ENCODE peak calls at places on chromosomes 2 and 18, in ten cellular contexts. One of them, this sample, is unnamed. For H3K4me1, the result is how much of the 10 kb centered on the place peaks cover.

GRCh38 chr2:199985625-199986207 is 30.3 kb downstream of the MAIP1 start:
- DNase-seq in transverse colon: peak
- DNase-seq in HCT116: peak
- DNase-seq in fibroblast of lung: peak
- DNase-seq in ascending aorta: no peak
- DNase-seq in left ventricle myocardium inferior: peak
- DNase-seq in kidney: no peak
- DNase-seq in A549: peak
- DNase-seq in endodermal cell: peak
- DNase-seq in CD8-positive, alpha-beta memory T cell: peak
- DNase-seq in this sample: peak

GRCh38 chr18:42576141-42576540 is 539.3 kb downstream of the RIT2 start:
- DNase-seq in transverse colon: no peak
- DNase-seq in endodermal cell: no peak
- DNase-seq in ascending aorta: no peak
- DNase-seq in kidney: no peak
- DNase-seq in fibroblast of lung: no peak
- DNase-seq in left ventricle myocardium inferior: no peak
- DNase-seq in HCT116: no peak
- DNase-seq in A549: no peak
- DNase-seq in CD8-positive, alpha-beta memory T cell: no peak
- DNase-seq in this sample: no peak

GRCh38 chr18:64777561-64777960 is 628.7 kb upstream of the LINC00305 start:
- DNase-seq in endodermal cell: no peak
- DNase-seq in A549: no peak
- DNase-seq in transverse colon: no peak
- DNase-seq in left ventricle myocardium inferior: no peak
- DNase-seq in CD8-positive, alpha-beta memory T cell: no peak
- DNase-seq in kidney: no peak
- DNase-seq in HCT116: no peak
- DNase-seq in fibroblast of lung: no peak
- DNase-seq in ascending aorta: no peak
- DNase-seq in this sample: no peak

GRCh38 chr2:52220393-52220792 is 1188.5 kb upstream of the NRXN1 start:
- DNase-seq in HCT116: no peak
- DNase-seq in A549: no peak
- DNase-seq in CD8-positive, alpha-beta memory T cell: no peak
- DNase-seq in fibroblast of lung: no peak
- DNase-seq in transverse colon: no peak
- DNase-seq in left ventricle myocardium inferior: peak
- DNase-seq in kidney: no peak
- DNase-seq in ascending aorta: no peak
- DNase-seq in endodermal cell: no peak
- DNase-seq in this sample: no peak

GRCh38 chr18:22322251-22322691 is 95.4 kb downstream of the CTAGE1 start:
- DNase-seq in endodermal cell: no peak
- DNase-seq in kidney: no peak
- DNase-seq in A549: no peak
- DNase-seq in left ventricle myocardium inferior: peak
- DNase-seq in HCT116: no peak
- DNase-seq in CD8-positive, alpha-beta memory T cell: no peak
- DNase-seq in transverse colon: no peak
- DNase-seq in ascending aorta: no peak
- DNase-seq in fibroblast of lung: peak
- DNase-seq in this sample: no peak

GRCh38 chr2:138102664-138103063 is 138.4 kb downstream of the HNMT start:
- DNase-seq in left ventricle myocardium inferior: no peak
- DNase-seq in fibroblast of lung: no peak
- DNase-seq in HCT116: no peak
- DNase-seq in kidney: no peak
- DNase-seq in endodermal cell: no peak
- DNase-seq in A549: no peak
- DNase-seq in ascending aorta: no peak
- DNase-seq in transverse colon: no peak
- DNase-seq in CD8-positive, alpha-beta memory T cell: no peak
- DNase-seq in this sample: no peak

GRCh38 chr2:227703961-227704360 is 13.9 kb downstream of the SLC19A3 start:
- DNase-seq in ascending aorta: no peak
- DNase-seq in endodermal cell: no peak
- DNase-seq in transverse colon: no peak
- DNase-seq in HCT116: no peak
- DNase-seq in kidney: no peak
- DNase-seq in CD8-positive, alpha-beta memory T cell: no peak
- DNase-seq in fibroblast of lung: peak
- DNase-seq in A549: no peak
- DNase-seq in left ventricle myocardium inferior: no peak
- DNase-seq in this sample: no peak

GRCh38 chr18:62990653-62991052 is 275.3 kb downstream of the PHLPP1 start:
- DNase-seq in HCT116: no peak
- DNase-seq in CD8-positive, alpha-beta memory T cell: no peak
- DNase-seq in A549: no peak
- DNase-seq in left ventricle myocardium inferior: no peak
- DNase-seq in fibroblast of lung: no peak
- DNase-seq in kidney: no peak
- DNase-seq in ascending aorta: no peak
- DNase-seq in endodermal cell: no peak
- DNase-seq in transverse colon: no peak
- DNase-seq in this sample: no peak

GRCh38 chr2:119352357-119352756 is 14.3 kb downstream of the C2orf76 start:
- DNase-seq in endodermal cell: peak
- DNase-seq in A549: no peak
- DNase-seq in transverse colon: no peak
- DNase-seq in CD8-positive, alpha-beta memory T cell: no peak
- DNase-seq in HCT116: peak
- DNase-seq in kidney: no peak
- DNase-seq in ascending aorta: no peak
- DNase-seq in fibroblast of lung: no peak
- DNase-seq in left ventricle myocardium inferior: no peak
- DNase-seq in this sample: no peak

GRCh38 chr2:44424211-44424610 is 62.5 kb downstream of the CAMKMT start:
- DNase-seq in A549: no peak
- DNase-seq in fibroblast of lung: no peak
- DNase-seq in HCT116: no peak
- DNase-seq in CD8-positive, alpha-beta memory T cell: no peak
- DNase-seq in ascending aorta: no peak
- DNase-seq in transverse colon: no peak
- DNase-seq in endodermal cell: no peak
- DNase-seq in left ventricle myocardium inferior: no peak
- DNase-seq in kidney: no peak
- DNase-seq in this sample: no peak

GRCh38 chr2:168208652-168209051 is 38.7 kb downstream of the STK39 start:
- DNase-seq in kidney: no peak
- DNase-seq in HCT116: no peak
- DNase-seq in ascending aorta: no peak
- DNase-seq in fibroblast of lung: no peak
- DNase-seq in A549: no peak
- DNase-seq in left ventricle myocardium inferior: no peak
- DNase-seq in endodermal cell: no peak
- DNase-seq in CD8-positive, alpha-beta memory T cell: no peak
- DNase-seq in transverse colon: no peak
- DNase-seq in this sample: no peak

GRCh38 chr2:168201211-168201610 is 46.2 kb downstream of the STK39 start:
- DNase-seq in A549: no peak
- DNase-seq in CD8-positive, alpha-beta memory T cell: no peak
- DNase-seq in kidney: no peak
- DNase-seq in HCT116: no peak
- DNase-seq in ascending aorta: no peak
- DNase-seq in endodermal cell: no peak
- DNase-seq in fibroblast of lung: no peak
- DNase-seq in transverse colon: no peak
- DNase-seq in left ventricle myocardium inferior: no peak
- DNase-seq in this sample: no peak

GRCh38 chr2:168207861-168208260 is 39.5 kb downstream of the STK39 start:
- DNase-seq in A549: no peak
- DNase-seq in kidney: no peak
- DNase-seq in endodermal cell: no peak
- DNase-seq in fibroblast of lung: no peak
- DNase-seq in CD8-positive, alpha-beta memory T cell: no peak
- DNase-seq in left ventricle myocardium inferior: no peak
- DNase-seq in HCT116: no peak
- DNase-seq in transverse colon: no peak
- DNase-seq in ascending aorta: no peak
- DNase-seq in this sample: no peak

GRCh38 chr2:168201722-168202121 is 45.7 kb downstream of the STK39 start:
- DNase-seq in transverse colon: no peak
- DNase-seq in ascending aorta: no peak
- DNase-seq in CD8-positive, alpha-beta memory T cell: no peak
- DNase-seq in endodermal cell: no peak
- DNase-seq in fibroblast of lung: no peak
- DNase-seq in A549: no peak
- DNase-seq in left ventricle myocardium inferior: no peak
- DNase-seq in HCT116: no peak
- DNase-seq in kidney: no peak
- DNase-seq in this sample: no peak

DNA sequence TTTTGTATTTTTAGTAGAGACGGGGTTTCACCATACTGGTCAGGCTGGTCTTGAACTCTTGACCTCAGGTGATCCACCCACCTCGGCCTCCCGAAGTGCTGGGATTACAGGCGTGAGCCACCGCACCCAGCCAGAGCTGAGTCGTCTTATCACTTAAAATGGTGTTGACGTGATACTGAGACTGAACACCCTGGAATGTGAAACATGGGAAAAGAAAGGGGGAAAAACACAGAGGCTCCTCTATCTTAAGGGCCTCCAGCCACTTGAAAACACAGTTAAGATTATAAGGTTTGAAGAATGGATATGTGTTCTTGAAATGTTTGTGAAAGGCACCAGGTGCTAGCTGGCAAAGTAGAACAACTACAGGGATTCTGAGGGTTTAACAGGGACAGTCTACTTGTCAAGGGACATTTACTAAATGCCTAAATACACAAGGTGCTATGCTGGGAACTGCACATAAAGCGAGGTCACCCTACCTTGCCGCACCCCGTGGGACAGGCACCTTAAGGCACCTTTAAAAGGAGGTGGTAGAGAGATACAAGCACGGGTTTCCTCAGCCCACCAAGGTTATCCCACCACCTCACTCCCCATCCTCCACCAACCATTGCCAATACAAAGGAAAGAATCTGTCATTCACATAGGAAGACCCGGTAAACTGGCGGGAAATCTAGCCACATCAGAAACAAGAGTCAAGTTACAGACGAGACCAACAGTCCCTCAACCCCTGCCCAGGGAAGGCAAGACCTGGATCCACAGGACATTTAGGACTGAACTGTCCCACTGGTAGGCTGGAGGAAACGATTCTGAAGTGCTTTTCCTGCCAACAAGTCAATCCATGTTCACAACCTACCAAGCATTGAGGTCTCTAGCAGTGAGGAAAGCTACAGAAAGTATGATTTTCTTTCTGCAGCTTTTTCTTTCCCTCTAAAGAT is 43.4 kb downstream of the STK39 start:
- DNase-seq in kidney: no peak
- DNase-seq in HCT116: no peak
- DNase-seq in A549: no peak
- DNase-seq in transverse colon: no peak
- DNase-seq in ascending aorta: no peak
- DNase-seq in endodermal cell: peak
- DNase-seq in CD8-positive, alpha-beta memory T cell: no peak
- DNase-seq in left ventricle myocardium inferior: no peak
- DNase-seq in fibroblast of lung: no peak
- DNase-seq in this sample: no peak
- H3K27ac ChIP-seq in kidney: no peak
- H3K27ac ChIP-seq in HCT116: peak
- H3K27ac ChIP-seq in A549: no peak
- H3K27ac ChIP-seq in transverse colon: no peak
- H3K27ac ChIP-seq in ascending aorta: no peak
- H3K27ac ChIP-seq in endodermal cell: no peak
- H3K27ac ChIP-seq in CD8-positive, alpha-beta memory T cell: no peak
- H3K27ac ChIP-seq in left ventricle myocardium inferior: no peak
- H3K27ac ChIP-seq in fibroblast of lung: no peak
- H3K27ac ChIP-seq in this sample: no peak

DNA sequence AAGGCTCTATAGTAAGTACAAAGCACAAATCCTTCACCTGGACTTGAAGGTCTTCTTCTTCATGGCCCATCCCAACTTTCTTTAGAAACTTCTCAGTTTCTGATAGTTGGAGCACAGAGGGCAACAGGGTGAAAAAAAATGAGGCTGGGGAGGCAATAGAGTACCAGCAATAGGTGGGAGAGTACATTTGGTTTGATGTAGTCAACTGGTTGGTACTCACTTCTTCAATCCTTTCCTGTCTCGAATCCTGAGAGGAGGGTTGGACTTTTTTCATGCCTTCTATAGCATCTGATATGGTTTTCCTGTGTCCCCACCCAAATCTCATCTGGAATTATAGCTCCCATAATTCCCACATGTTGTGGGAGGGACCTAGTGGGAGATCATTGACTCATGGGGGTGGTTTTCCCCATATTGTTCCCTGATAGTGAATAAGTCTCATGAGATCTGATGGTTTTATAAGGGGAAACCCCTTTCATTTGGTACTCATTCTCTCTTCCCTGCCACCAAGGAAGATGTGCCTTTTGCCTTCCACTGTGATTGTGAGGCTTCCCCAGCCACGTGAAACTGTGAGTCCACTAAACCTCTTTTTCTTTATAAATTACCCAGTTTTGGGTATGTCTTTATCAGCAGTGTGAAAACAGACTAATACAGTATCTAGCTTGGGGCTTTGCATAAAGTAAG is 75.9 kb upstream of the LCLAT1 start:
- DNase-seq in CD8-positive, alpha-beta memory T cell: no peak
- DNase-seq in left ventricle myocardium inferior: no peak
- DNase-seq in endodermal cell: no peak
- DNase-seq in fibroblast of lung: no peak
- DNase-seq in ascending aorta: no peak
- DNase-seq in kidney: no peak
- DNase-seq in transverse colon: no peak
- DNase-seq in HCT116: no peak
- DNase-seq in A549: no peak
- DNase-seq in this sample: no peak
- H3K4me1 ChIP-seq in CD8-positive, alpha-beta memory T cell: under half
- H3K4me1 ChIP-seq in left ventricle myocardium inferior: under half
- H3K4me1 ChIP-seq in endodermal cell: under half
- H3K4me1 ChIP-seq in fibroblast of lung: under half
- H3K4me1 ChIP-seq in ascending aorta: under half
- H3K4me1 ChIP-seq in kidney: under half
- H3K4me1 ChIP-seq in transverse colon: under half
- H3K4me1 ChIP-seq in HCT116: under half
- H3K4me1 ChIP-seq in A549: under half
- H3K4me1 ChIP-seq in this sample: half or more

DNA sequence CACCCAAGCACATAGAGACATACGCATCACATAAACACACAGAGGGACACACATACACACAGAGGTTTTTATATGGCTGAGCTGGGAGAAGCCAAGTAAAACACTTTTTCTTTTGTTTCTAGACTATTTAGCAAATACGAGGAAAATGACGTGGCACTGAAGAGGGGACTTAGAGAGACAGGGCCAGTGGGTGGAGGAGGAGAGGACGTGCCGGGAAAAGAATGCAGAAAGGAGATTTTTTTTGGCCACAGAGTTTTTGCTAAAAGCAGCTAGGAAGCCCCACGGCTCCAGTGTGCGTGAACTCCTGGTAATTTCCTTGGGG is 168.5 kb upstream of the KLF7 start:
- DNase-seq in kidney: no peak
- DNase-seq in left ventricle myocardium inferior: no peak
- DNase-seq in A549: no peak
- DNase-seq in transverse colon: no peak
- DNase-seq in endodermal cell: no peak
- DNase-seq in ascending aorta: no peak
- DNase-seq in HCT116: no peak
- DNase-seq in CD8-positive, alpha-beta memory T cell: no peak
- DNase-seq in fibroblast of lung: peak
- DNase-seq in this sample: peak
- H3K4me3 ChIP-seq in kidney: peak
- H3K4me3 ChIP-seq in left ventricle myocardium inferior: peak
- H3K4me3 ChIP-seq in A549: peak
- H3K4me3 ChIP-seq in transverse colon: peak
- H3K4me3 ChIP-seq in endodermal cell: no peak
- H3K4me3 ChIP-seq in ascending aorta: peak
- H3K4me3 ChIP-seq in HCT116: no peak
- H3K4me3 ChIP-seq in CD8-positive, alpha-beta memory T cell: no peak
- H3K4me3 ChIP-seq in fibroblast of lung: peak
- H3K4me3 ChIP-seq in this sample: peak

GRCh38 chr2:213216461-213216860 is 65.0 kb upstream of the IKZF2 start:
- DNase-seq in CD8-positive, alpha-beta memory T cell: no peak
- DNase-seq in ascending aorta: no peak
- DNase-seq in transverse colon: no peak
- DNase-seq in kidney: no peak
- DNase-seq in left ventricle myocardium inferior: no peak
- DNase-seq in endodermal cell: no peak
- DNase-seq in A549: no peak
- DNase-seq in fibroblast of lung: peak
- DNase-seq in HCT116: no peak
- DNase-seq in this sample: no peak
- H3K27ac ChIP-seq in CD8-positive, alpha-beta memory T cell: no peak
- H3K27ac ChIP-seq in ascending aorta: peak
- H3K27ac ChIP-seq in transverse colon: no peak
- H3K27ac ChIP-seq in kidney: no peak
- H3K27ac ChIP-seq in left ventricle myocardium inferior: no peak
- H3K27ac ChIP-seq in endodermal cell: no peak
- H3K27ac ChIP-seq in A549: no peak
- H3K27ac ChIP-seq in fibroblast of lung: no peak
- H3K27ac ChIP-seq in HCT116: no peak
- H3K27ac ChIP-seq in this sample: no peak

This sample was measured in SJSA1.